ENCODE peak calls at places on chromosomes 1 and 21, in eight cellular contexts. S is ureter, O is Calu3, P is Right ventricle myocardium superior, L is HS-5, I is GM12891, D is brain microvascular endothelial cell, A is glomerular endothelial cell. W is an unnamed sample.

GRCh38 chr1:160978510-160978927 is 23.9 kb upstream of the ITLN2 start:
- DNase-seq in A (no peak), O (peak; percentile 73), D (peak; percentile 18), S (no peak), I (no peak), P (no peak), L (no peak), W (no peak)

GRCh38 chr1:23979387-23980005 is 631 bp downstream of the SRSF10 start:
- DNase-seq in L (no peak), D (peak; percentile 8), A (no peak), O (no peak), S (no peak), P (no peak), I (no peak), W (no peak)

GRCh38 chr1:70495370-70495769 is 84.3 kb downstream of the CTH start:
- DNase-seq in O (no peak), D (no peak), P (no peak), S (no peak), A (no peak), I (no peak), L (no peak), W (no peak)

GRCh38 chr1:186730951-186731350 is 50.7 kb upstream of the PTGS2 start:
- DNase-seq in D (no peak), L (no peak), O (no peak), P (no peak), S (no peak), I (no peak), A (no peak), W (no peak)

GRCh38 chr1:145918144-145918991 is at the start of gene PEX11B:
- DNase-seq in A (peak; percentile 83), D (peak; percentile 87), O (peak; percentile 90), P (peak; percentile 93), L (peak; percentile 77), I (peak; percentile 85), S (peak; percentile 93), W (peak; percentile 92)

GRCh38 chr1:54996869-54997710 is 1.6 kb upstream of the BSND start:
- DNase-seq in A (no peak), I (no peak), L (no peak), P (no peak), O (no peak), D (no peak), S (no peak), W (no peak)

GRCh38 chr1:44048816-44049215 is 17.6 kb upstream of the SLC6A9 start:
- DNase-seq in L (peak; percentile 60), A (no peak), I (no peak), D (peak; percentile 65), O (no peak), P (no peak), S (no peak), W (no peak)

GRCh38 chr1:160877221-160877620 is 7.8 kb downstream of the ITLN1 start:
- DNase-seq in D (no peak), L (no peak), I (no peak), O (no peak), S (no peak), P (no peak), A (no peak), W (peak; percentile 59)

GRCh38 chr1:201947697-201948008 is 1.3 kb upstream of the LMOD1 start:
- DNase-seq in P (no peak), D (no peak), S (no peak), I (no peak), L (no peak), O (no peak), A (no peak), W (no peak)

GRCh38 chr1:82565146-82565545 is 764.4 kb downstream of the ADGRL2 start:
- DNase-seq in P (no peak), A (peak; percentile 42), O (peak; percentile 3), D (peak; percentile 90), I (no peak), L (peak; percentile 81), S (no peak), W (no peak)

GRCh38 chr1:227318003-227318851 is at the start of gene CDC42BPA:
- DNase-seq in A (no peak), P (peak; percentile 92), I (peak; percentile 47), D (peak; percentile 85), O (peak; percentile 83), S (peak; percentile 80), L (no peak), W (peak; percentile 11)

GRCh38 chr21:34835526-34835925 is 166.7 kb downstream of the CLIC6 start:
- DNase-seq in D (no peak), P (no peak), A (no peak), O (no peak), L (no peak), I (no peak), S (peak; percentile 68), W (no peak)

GRCh38 chr21:17775431-17776126 is 43.6 kb downstream of the C21orf91 start:
- DNase-seq in S (no peak), O (no peak), D (no peak), P (no peak), I (no peak), A (no peak), L (no peak), W (peak; percentile 58)

GRCh38 chr1:55955237-55955636 is 624.1 kb downstream of the PLPP3 start:
- DNase-seq in O (no peak), I (no peak), D (peak; percentile 54), S (no peak), P (no peak), A (no peak), L (peak; percentile 3), W (no peak)

GRCh38 chr1:194159941-194160340 is 973.5 kb upstream of the B3GALT2 start:
- DNase-seq in L (no peak), O (no peak), D (no peak), P (no peak), I (no peak), A (no peak), S (no peak), W (no peak)

GRCh38 chr21:28392436-28392835 is 600.2 kb downstream of the LTN1 start:
- DNase-seq in D (no peak), P (no peak), L (no peak), O (no peak), I (no peak), S (no peak), A (no peak), W (no peak)

GRCh38 chr1:248834343-248834940 is 3.6 kb upstream of the ZNF672 start:
- DNase-seq in P (no peak), D (no peak), I (no peak), O (no peak), L (no peak), A (no peak), S (no peak), W (no peak)

GRCh38 chr1:10914056-10914455 is 98.4 kb upstream of the TARDBP start:
- DNase-seq in P (no peak), D (no peak), S (no peak), A (no peak), O (no peak), I (no peak), L (no peak), W (no peak)

GRCh38 chr1:30757196-30757949 is at the start of gene LAPTM5:
- DNase-seq in D (peak; percentile 27), S (no peak), I (no peak), O (no peak), P (peak; percentile 82), A (no peak), L (no peak), W (peak; percentile 59)

GRCh38 chr1:52055066-52055853 is at the start of gene TXNDC12:
- DNase-seq in I (peak; percentile 46), S (peak; percentile 88), L (peak; percentile 74), O (peak; percentile 87), A (peak; percentile 66), D (peak; percentile 89), P (peak; percentile 90), W (peak; percentile 61)

W was measured in CD4-positive, CD25-positive, alpha-beta regulatory T cell.